ENCODE peak calls at places on chromosomes 16 and 17, in six cellular contexts. Q is GM23338, R is Calu3, B is heart right ventricle, H is astrocyte of the spinal cord, J is fibroblast of pulmonary artery. Z is an unnamed sample.

GRCh38 chr17:63945851-63946439 is 13.8 kb upstream of the CD79B start:
- DNase-seq in Q (no peak), R (no peak), B (no peak), H (no peak), J (no peak), Z (no peak)

GRCh38 chr17:2904135-2904534 is 107.9 kb downstream of the RAP1GAP2 start:
- DNase-seq in Q (peak; percentile 72), R (no peak), B (peak; percentile 75), H (peak; percentile 9), J (peak; percentile 28), Z (no peak)

GRCh38 chr17:6701719-6702118 is 11.4 kb downstream of the SLC13A5 start:
- DNase-seq in Q (peak; percentile 93), R (peak; percentile 21), B (no peak), H (no peak), J (peak; percentile 17), Z (no peak)

GRCh38 chr16:27945233-27945975 is 118.1 kb downstream of the GSG1L start:
- DNase-seq in Q (peak; percentile 35), R (no peak), B (no peak), H (no peak), J (no peak), Z (no peak)

GRCh38 chr16:72561-73537 is at the start of gene RHBDF1:
- DNase-seq in Q (peak; percentile 83), R (peak; percentile 82), B (peak; percentile 64), H (no peak), J (peak; percentile 54), Z (no peak)

GRCh38 chr17:43477832-43478634 is 5.7 kb upstream of the DHX8 start:
- DNase-seq in Q (no peak), R (no peak), B (no peak), H (no peak), J (no peak), Z (no peak)

GRCh38 chr17:37788531-37788930 is 43.7 kb upstream of the HNF1B start:
- DNase-seq in Q (no peak), R (no peak), B (no peak), H (no peak), J (no peak), Z (no peak)

GRCh38 chr17:76982408-76983074 is 114.3 kb downstream of the MGAT5B start:
- DNase-seq in Q (no peak), R (no peak), B (no peak), H (no peak), J (no peak), Z (no peak)

GRCh38 chr16:88511911-88512310 is 58.3 kb upstream of the ZC3H18 start:
- DNase-seq in Q (no peak), R (no peak), B (no peak), H (no peak), J (no peak), Z (no peak)

GRCh38 chr17:63838586-63839184 is 3.8 kb downstream of the SMARCD2 start:
- DNase-seq in Q (peak; percentile 47), R (peak; percentile 51), B (peak; percentile 85), H (peak; percentile 55), J (peak; percentile 89), Z (peak; percentile 97)

GRCh38 chr17:74430706-74431567 is 951 bp upstream of the GPRC5C start:
- DNase-seq in Q (peak; percentile 80), R (peak; percentile 81), B (peak; percentile 86), H (peak; percentile 44), J (peak; percentile 88), Z (peak; percentile 94)

GRCh38 chr16:57500578-57501111 is 14.4 kb upstream of the DOK4 start:
- DNase-seq in Q (no peak), R (peak; percentile 26), B (no peak), H (no peak), J (peak; percentile 21), Z (no peak)

GRCh38 chr16:75555213-75555706 is 792 bp downstream of the TMEM231 start:
- DNase-seq in Q (peak; percentile 98), R (peak; percentile 88), B (peak; percentile 88), H (peak; percentile 86), J (peak; percentile 92), Z (peak; percentile 60)

GRCh38 chr16:85392756-85393673 is 220.1 kb upstream of the GSE1 start:
- DNase-seq in Q (no peak), R (no peak), B (no peak), H (no peak), J (no peak), Z (no peak)

GRCh38 chr17:73462830-73463229 is 151.0 kb upstream of the CDC42EP4 start:
- DNase-seq in Q (no peak), R (no peak), B (no peak), H (no peak), J (no peak), Z (no peak)

GRCh38 chr16:55248058-55248457 is 75.9 kb upstream of the IRX6 start:
- DNase-seq in Q (no peak), R (no peak), B (no peak), H (no peak), J (no peak), Z (no peak)

GRCh38 chr16:709651-710499 is 4.3 kb upstream of the FBXL16 start:
- DNase-seq in Q (peak; percentile 79), R (peak; percentile 65), B (peak; percentile 65), H (peak; percentile 86), J (peak; percentile 85), Z (no peak)

GRCh38 chr16:90012978-90013745 is 6.1 kb downstream of the DBNDD1 start:
- DNase-seq in Q (no peak), R (no peak), B (no peak), H (no peak), J (no peak), Z (no peak)

GRCh38 chr16:27518226-27518625 is 31.5 kb downstream of the GTF3C1 start:
- DNase-seq in Q (no peak), R (no peak), B (no peak), H (no peak), J (no peak), Z (peak; percentile 62)

GRCh38 chr17:75110307-75110937 is 653 bp downstream of the ARMC7 start:
- DNase-seq in Q (peak; percentile 69), R (peak; percentile 46), B (no peak), H (no peak), J (no peak), Z (no peak)

GRCh38 chr17:49234509-49235080 is 4.0 kb upstream of the PHOSPHO1 start:
- DNase-seq in Q (no peak), R (no peak), B (no peak), H (no peak), J (no peak), Z (no peak)

GRCh38 chr17:83053779-83054451 is 25.5 kb upstream of the METRNL start:
- DNase-seq in Q (no peak), R (no peak), B (no peak), H (no peak), J (no peak), Z (peak; percentile 33)

GRCh38 chr17:63698381-63698885 is 1.5 kb downstream of the LIMD2 start:
- DNase-seq in Q (no peak), R (no peak), B (no peak), H (no peak), J (no peak), Z (no peak)

GRCh38 chr16:21666772-21667171 is 3.0 kb downstream of the OTOA start:
- DNase-seq in Q (peak; percentile 19), R (no peak), B (no peak), H (no peak), J (no peak), Z (no peak)

GRCh38 chr17:2853722-2854580 is 57.7 kb downstream of the RAP1GAP2 start:
- DNase-seq in Q (peak; percentile 60), R (peak; percentile 41), B (no peak), H (no peak), J (no peak), Z (no peak)

GRCh38 chr16:15880434-15880833 is 8.0 kb downstream of the CEP20 start:
- DNase-seq in Q (no peak), R (no peak), B (no peak), H (no peak), J (no peak), Z (no peak)

GRCh38 chr17:68599873-68600122 is 1.4 kb downstream of the FAM20A start:
- DNase-seq in Q (no peak), R (no peak), B (no peak), H (no peak), J (no peak), Z (no peak)

GRCh38 chr17:57045868-57046671 is 39.0 kb upstream of the AKAP1 start:
- DNase-seq in Q (peak; percentile 44), R (no peak), B (no peak), H (no peak), J (no peak), Z (no peak)

GRCh38 chr17:66633322-66633965 is 201.5 kb upstream of the CACNG5 start:
- DNase-seq in Q (no peak), R (no peak), B (no peak), H (peak; percentile 69), J (peak; percentile 27), Z (no peak)

GRCh38 chr16:59887856-59888255 is 1153.7 kb upstream of the GOT2 start:
- DNase-seq in Q (no peak), R (no peak), B (no peak), H (no peak), J (no peak), Z (no peak)

GRCh38 chr17:63524051-63524450 is 893 bp downstream of the KCNH6 start:
- DNase-seq in Q (no peak), R (no peak), B (no peak), H (no peak), J (no peak), Z (no peak)

GRCh38 chr16:68790130-68790761 is 53.1 kb upstream of the TANGO6 start:
- DNase-seq in Q (peak; percentile 52), R (peak; percentile 74), B (no peak), H (peak; percentile 88), J (peak; percentile 82), Z (no peak)
- TF ChIP-seq CTCF in Q (no peak), R (no peak), B (no peak), H (no peak), J (no peak), Z (no peak)

DNA sequence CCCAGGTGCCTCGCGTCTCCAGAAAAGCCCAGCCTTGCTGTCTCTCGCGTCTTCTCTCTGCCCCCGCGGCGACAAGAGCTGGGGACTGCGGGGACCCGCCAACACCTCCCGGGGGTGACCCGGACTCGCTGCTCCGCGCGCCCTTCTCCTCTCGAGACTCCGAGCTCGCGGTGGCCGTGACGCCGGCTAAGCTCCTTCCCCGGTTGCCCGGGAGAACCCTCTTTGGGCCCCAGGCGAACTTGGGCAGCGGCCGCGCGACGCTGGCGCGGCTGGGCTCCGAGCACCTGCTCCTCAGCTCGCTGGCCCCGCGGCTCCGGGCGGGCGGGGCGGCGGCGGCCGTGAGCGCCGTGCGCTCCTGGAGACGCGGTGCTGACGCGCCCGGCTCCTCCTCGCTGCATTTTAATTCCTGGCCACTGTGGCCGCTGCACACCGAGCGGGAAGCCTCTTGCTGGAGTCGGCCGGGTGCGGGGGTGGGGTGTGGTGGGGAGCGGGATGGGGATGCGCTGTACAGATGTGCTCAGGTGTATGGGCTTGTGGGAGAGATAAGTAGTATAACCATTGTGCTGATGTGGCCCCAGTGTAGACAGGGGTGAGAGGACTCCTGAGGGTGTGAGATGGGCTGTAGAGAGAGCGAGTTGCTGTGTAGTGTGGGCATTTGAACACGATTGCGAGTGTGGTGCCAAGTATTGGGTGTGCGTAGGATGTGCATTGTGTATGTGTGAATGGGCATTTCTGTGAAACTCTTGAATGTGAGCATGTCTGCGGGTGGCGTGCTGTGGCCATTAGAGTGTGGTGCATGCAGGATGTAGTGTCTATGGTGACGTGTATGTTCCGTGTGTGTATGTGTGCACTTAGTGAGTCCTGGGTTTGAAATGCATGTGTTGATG is at the start of gene ASIC2:
- DNase-seq in Q (peak; percentile 85), R (no peak), B (no peak), H (no peak), J (no peak), Z (no peak)
- TF ChIP-seq CTCF in Q (peak; percentile 26), R (no peak), B (no peak), H (no peak), J (no peak), Z (no peak)

GRCh38 chr16:69396187-69397061 is 10.6 kb upstream of the TERF2 start:
- DNase-seq in Q (peak; percentile 93), R (peak; percentile 83), B (peak; percentile 84), H (peak; percentile 92), J (peak; percentile 98), Z (peak; percentile 53)
- TF ChIP-seq CTCF in Q (peak; percentile 76), R (peak; percentile 67), B (peak; percentile 73), H (peak; percentile 40), J (peak; percentile 59), Z (peak; percentile 70)

GRCh38 chr16:47204736-47205499 is 61.2 kb upstream of the NETO2 start:
- DNase-seq in Q (peak; percentile 2), R (no peak), B (no peak), H (no peak), J (no peak), Z (no peak)
- TF ChIP-seq CTCF in Q (peak; percentile 37), R (no peak), B (peak; percentile 25), H (peak; percentile 20), J (no peak), Z (no peak)